ENCODE peak calls at places on chromosomes 4 and X, in seven cellular contexts. R is ascending aorta; Y is endothelial cell; X is HT1080; N is activated gamma-delta T cell treated with Interleukin-2 at 50 U/mL for 16 hours; Z is naive thymus-derived CD8-positive, alpha-beta T cell; T is RKO. S is an unnamed sample.

GRCh38 chrX:3743821-3744439 is 30.5 kb upstream of the PRKX start:
- DNase-seq in R (no peak), Y (no peak), X (no peak), N (peak), Z (peak), T (no peak), S (peak)

GRCh38 chr4:105714071-105714521 is 5.5 kb downstream of the GSTCD start:
- DNase-seq in R (no peak), Y (no peak), X (no peak), N (no peak), Z (no peak), T (no peak), S (no peak)

GRCh38 chr4:85823295-85823694 is 348.3 kb downstream of the ARHGAP24 start:
- DNase-seq in R (no peak), Y (no peak), X (peak), N (no peak), Z (no peak), T (peak), S (no peak)

GRCh38 chrX:14032383-14032782 is 2.7 kb upstream of the GEMIN8 start:
- DNase-seq in R (no peak), Y (peak), X (peak), N (peak), Z (peak), T (peak), S (peak)

GRCh38 chr4:15479089-15479912 is 9.6 kb downstream of the CC2D2A start:
- DNase-seq in R (no peak), Y (peak), X (peak), N (no peak), Z (no peak), T (peak), S (no peak)

GRCh38 chr4:165656829-165657467 is 216.1 kb upstream of the TLL1 start:
- DNase-seq in R (no peak), Y (no peak), X (no peak), N (no peak), Z (no peak), T (no peak), S (no peak)

GRCh38 chr4:81255524-81255923 is 40.5 kb upstream of the PRKG2 start:
- DNase-seq in R (no peak), Y (no peak), X (no peak), N (no peak), Z (no peak), T (no peak), S (no peak)

GRCh38 chrX:147884958-147885357 is 26.8 kb upstream of the FMR1 start:
- DNase-seq in R (no peak), Y (no peak), X (no peak), N (no peak), Z (no peak), T (no peak), S (no peak)

GRCh38 chr4:86400216-86400615 is 40.4 kb upstream of the MAPK10 start:
- DNase-seq in R (no peak), Y (no peak), X (no peak), N (no peak), Z (no peak), T (no peak), S (no peak)

GRCh38 chr4:157751631-157752030 is 421.2 kb downstream of the GASK1B start:
- DNase-seq in R (no peak), Y (no peak), X (no peak), N (no peak), Z (no peak), T (no peak), S (no peak)

GRCh38 chrX:100973411-100973810 is 3.9 kb downstream of the ARL13A start:
- DNase-seq in R (no peak), Y (no peak), X (peak), N (no peak), Z (no peak), T (no peak), S (no peak)

GRCh38 chr4:181860668-181861067 is 382.5 kb upstream of the TENM3 start:
- DNase-seq in R (no peak), Y (no peak), X (no peak), N (no peak), Z (no peak), T (no peak), S (no peak)

GRCh38 chr4:70705856-70706461 is 15.8 kb upstream of the RUFY3 start:
- DNase-seq in R (no peak), Y (no peak), X (no peak), N (no peak), Z (no peak), T (no peak), S (no peak)

GRCh38 chr4:166538491-166539005 is 665.5 kb downstream of the TLL1 start:
- DNase-seq in R (no peak), Y (no peak), X (peak), N (no peak), Z (no peak), T (no peak), S (no peak)

GRCh38 chr4:155617312-155617711 is 49.3 kb upstream of the GUCY1A1 start:
- DNase-seq in R (no peak), Y (no peak), X (no peak), N (no peak), Z (no peak), T (no peak), S (no peak)

GRCh38 chrX:23786268-23786815 is 3.4 kb downstream of the SAT1 start:
- DNase-seq in R (peak), Y (no peak), X (no peak), N (no peak), Z (no peak), T (no peak), S (no peak)

GRCh38 chr4:11532138-11532537 is 103.4 kb upstream of the HS3ST1 start:
- DNase-seq in R (no peak), Y (no peak), X (no peak), N (no peak), Z (no peak), T (no peak), S (no peak)

GRCh38 chr4:115668396-115668795 is 555.0 kb upstream of the NDST4 start:
- DNase-seq in R (no peak), Y (no peak), X (no peak), N (no peak), Z (no peak), T (no peak), S (no peak)

GRCh38 chr4:6395466-6396228 is 76.8 kb downstream of the PPP2R2C start:
- DNase-seq in R (no peak), Y (no peak), X (no peak), N (no peak), Z (no peak), T (no peak), S (no peak)

GRCh38 chr4:138209094-138209493 is 33.1 kb downstream of the SLC7A11 start:
- DNase-seq in R (no peak), Y (no peak), X (no peak), N (no peak), Z (no peak), T (no peak), S (no peak)

GRCh38 chr4:6177587-6178197 is 22.7 kb downstream of the JAKMIP1 start:
- DNase-seq in R (no peak), Y (no peak), X (peak), N (peak), Z (peak), T (peak), S (peak)

GRCh38 chr4:158599150-158599549 is 72.5 kb downstream of the C4orf46 start:
- DNase-seq in R (no peak), Y (no peak), X (no peak), N (no peak), Z (no peak), T (no peak), S (no peak)

GRCh38 chrX:101417190-101417589 is 9.2 kb downstream of the HNRNPH2 start:
- DNase-seq in R (no peak), Y (no peak), X (no peak), N (no peak), Z (no peak), T (no peak), S (no peak)

GRCh38 chr4:133263082-133263481 is 114.0 kb downstream of the PCDH10 start:
- DNase-seq in R (no peak), Y (no peak), X (no peak), N (no peak), Z (no peak), T (no peak), S (no peak)

GRCh38 chrX:154355094-154355775 is 19.2 kb downstream of the FLNA start:
- DNase-seq in R (no peak), Y (no peak), X (no peak), N (no peak), Z (no peak), T (no peak), S (peak)

GRCh38 chrX:153580700-153581386 is 18.1 kb downstream of the CCNQ start:
- DNase-seq in R (no peak), Y (peak), X (no peak), N (no peak), Z (peak), T (no peak), S (no peak)

GRCh38 chr4:96483308-96484030 is 643.6 kb downstream of the PDHA2 start:
- DNase-seq in R (no peak), Y (no peak), X (no peak), N (no peak), Z (no peak), T (no peak), S (no peak)

GRCh38 chr4:176547005-176547404 is 227.2 kb downstream of the SPCS3 start:
- DNase-seq in R (no peak), Y (no peak), X (no peak), N (no peak), Z (no peak), T (no peak), S (no peak)

S was measured in immature natural killer cell.